ENCODE peak calls at places on chromosomes 12 and 14, in four cellular contexts. N is gastrocnemius medialis, A is upper lobe of right lung, T is astrocyte. Z is an unnamed sample.

GRCh38 chr12:73726881-73727280 is 810.8 kb upstream of the ATXN7L3B start:
- DNase-seq in N (no peak), A (no peak), T (no peak), Z (no peak)

GRCh38 chr12:107513636-107514400 is 171.8 kb upstream of the PWP1 start:
- DNase-seq in T (no peak), N (no peak), A (no peak), Z (no peak)

GRCh38 chr12:124783087-124783486 is 80.6 kb downstream of the SCARB1 start:
- DNase-seq in N (no peak), A (no peak), T (no peak), Z (no peak)

GRCh38 chr12:130874696-130875095 is 2.8 kb downstream of the RAN start:
- DNase-seq in T (no peak), A (no peak), N (no peak), Z (no peak)

GRCh38 chr14:33692762-33693161 is 258.1 kb downstream of the EGLN3 start:
- DNase-seq in A (no peak), T (peak; percentile 97), N (no peak), Z (no peak)

GRCh38 chr14:102819176-102819628 is 42.0 kb downstream of the TRAF3 start:
- DNase-seq in N (no peak), A (no peak), T (no peak), Z (peak; percentile 49)

GRCh38 chr12:111166779-111167540 is 201.9 kb downstream of the PHETA1 start:
- DNase-seq in A (no peak), N (no peak), T (no peak), Z (no peak)

GRCh38 chr12:67697981-67698380 is 49.4 kb downstream of the DYRK2 start:
- DNase-seq in T (peak; percentile 68), A (no peak), N (no peak), Z (no peak)

GRCh38 chr12:27359578-27360340 is 27.1 kb downstream of the BMAL2 start:
- DNase-seq in A (no peak), N (no peak), T (peak; percentile 46), Z (no peak)

GRCh38 chr12:124756151-124756550 is 107.5 kb downstream of the SCARB1 start:
- DNase-seq in N (no peak), T (no peak), A (no peak), Z (no peak)

DNA sequence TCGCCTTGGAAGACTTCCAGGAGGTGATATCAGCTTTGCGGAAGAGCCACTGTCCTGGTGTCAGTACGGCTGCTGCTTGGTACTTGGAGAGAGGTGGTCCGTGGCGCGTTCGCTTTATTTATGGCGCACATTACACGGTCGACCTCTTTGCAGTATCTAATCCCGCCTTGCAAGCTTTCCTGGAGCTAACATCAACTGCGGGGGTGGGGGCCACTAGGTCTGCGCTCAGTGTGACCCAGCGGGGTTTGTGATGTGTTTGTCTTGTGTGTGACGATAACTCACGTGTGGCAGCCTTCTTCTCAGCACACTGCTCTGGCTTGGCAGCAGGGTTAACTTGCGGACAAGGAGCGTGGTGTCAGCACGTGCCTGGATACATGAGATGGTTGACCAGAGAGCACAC is 122.1 kb upstream of the RTL1 start:
- DNase-seq in N (no peak), T (no peak), A (peak; percentile 28), Z (no peak)
- H3K36me3 ChIP-seq in N (no peaks in the 10 kb centered on the region), T (peaks cover 41% of the 10 kb centered on the region), A (no peaks in the 10 kb centered on the region), Z (no peaks in the 10 kb centered on the region)

GRCh38 chr14:73724696-73725095 is 10.5 kb upstream of the PNMA1 start:
- DNase-seq in A (peak; percentile 41), N (no peak), T (no peak), Z (no peak)

GRCh38 chr14:73723411-73723798 is 9.2 kb upstream of the PNMA1 start:
- DNase-seq in N (no peak), T (peak; percentile 85), A (no peak), Z (no peak)

GRCh38 chr14:73725116-73726024 is 11.2 kb upstream of the PNMA1 start:
- DNase-seq in N (peak; percentile 66), T (peak; percentile 66), A (peak; percentile 63), Z (no peak)

GRCh38 chr14:73722581-73722980 is 8.4 kb upstream of the PNMA1 start:
- DNase-seq in N (no peak), A (peak; percentile 52), T (no peak), Z (no peak)

DNA sequence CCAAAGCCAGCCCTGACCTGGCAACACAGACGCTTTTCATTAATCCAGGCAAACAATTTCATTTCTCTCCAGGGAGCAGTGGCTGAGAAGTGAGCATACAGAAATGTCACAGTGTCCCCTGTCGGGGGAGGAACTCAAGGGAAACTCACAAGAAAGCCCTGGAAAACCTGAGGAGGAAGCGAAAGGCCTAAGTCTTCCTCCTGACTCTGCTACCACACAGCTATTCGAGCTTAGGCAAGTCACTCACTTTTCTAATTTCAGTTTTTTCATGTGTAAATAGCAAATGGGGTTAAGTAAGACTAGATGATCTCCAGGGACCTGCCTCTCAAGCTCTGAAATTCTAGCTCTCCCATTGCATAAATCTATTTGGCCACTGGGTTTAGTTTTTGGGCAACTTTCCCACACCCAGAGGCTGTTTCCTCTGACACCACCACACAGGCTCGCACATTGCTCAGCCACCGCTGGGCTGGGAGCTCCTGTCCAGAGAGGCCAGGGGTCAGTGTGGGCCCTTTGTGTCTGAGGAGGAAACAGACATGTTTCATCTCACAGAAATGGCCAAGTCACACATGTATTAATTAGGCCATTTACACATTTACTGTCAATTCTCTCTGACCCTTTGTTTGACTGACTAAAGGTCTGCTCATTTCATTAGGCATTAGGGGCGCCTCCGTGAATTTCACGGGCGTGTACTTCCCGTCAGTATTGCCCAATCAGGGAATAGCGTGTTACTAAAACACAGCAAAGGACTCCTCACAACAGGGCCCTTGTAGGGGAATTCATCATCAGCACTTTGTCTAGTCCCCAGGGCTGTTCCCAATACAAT is 9.8 kb upstream of the PNMA1 start:
- DNase-seq in T (peak; percentile 95), A (peak; percentile 80), N (peak; percentile 89), Z (peak; percentile 63)
- H3K36me3 ChIP-seq in T (peaks cover 39% of the 10 kb centered on the region), A (peaks cover 98% of the 10 kb centered on the region), N (peaks cover 44% of the 10 kb centered on the region), Z (peaks cover 83% of the 10 kb centered on the region)

DNA sequence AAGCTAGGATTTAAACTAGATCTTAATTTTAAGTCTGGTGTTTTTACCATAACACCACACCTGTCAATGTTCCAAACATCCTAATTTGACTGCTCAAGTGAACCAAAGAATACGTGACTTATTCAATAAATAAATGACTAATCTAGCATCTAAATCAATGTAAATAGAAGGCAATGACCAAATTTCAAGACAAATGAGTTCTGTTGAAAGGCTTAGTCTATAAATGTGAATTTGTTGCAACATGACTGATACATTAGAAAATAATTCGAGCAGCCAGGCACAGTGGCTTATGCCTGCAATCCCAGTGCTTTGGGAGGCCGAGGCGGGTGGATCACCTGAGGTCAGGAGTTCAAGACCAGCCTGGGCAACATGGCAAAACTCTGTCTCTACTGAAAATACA is 15.1 kb downstream of the ZFC3H1 start:
- DNase-seq in N (no peak), A (no peak), T (no peak), Z (no peak)
- H3K36me3 ChIP-seq in N (peaks cover 51% of the 10 kb centered on the region), A (peaks cover 68% of the 10 kb centered on the region), T (peaks cover 49% of the 10 kb centered on the region), Z (peaks cover 12% of the 10 kb centered on the region)

DNA sequence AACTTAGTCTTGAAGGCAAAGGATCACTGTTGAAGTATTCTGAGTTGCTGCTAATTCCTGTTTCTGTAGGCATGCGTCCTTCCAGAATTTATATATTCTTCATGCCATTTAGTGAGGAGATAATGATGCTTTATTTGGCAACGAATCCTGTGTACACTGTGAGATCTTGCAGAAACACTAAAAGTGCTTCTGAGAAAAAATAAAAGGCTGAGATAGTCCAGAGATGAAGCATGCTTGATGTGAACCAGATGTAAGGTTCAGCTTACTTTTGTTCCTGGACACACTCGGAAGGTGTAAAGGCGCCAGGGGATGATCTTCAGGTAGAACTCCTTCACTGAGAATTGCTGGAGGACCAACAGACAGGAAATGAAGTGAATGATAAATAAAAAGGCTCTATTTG is 39.1 kb downstream of the AREL1 start:
- DNase-seq in A (no peak), N (no peak), T (no peak), Z (no peak)
- H3K36me3 ChIP-seq in A (peaks cover 77% of the 10 kb centered on the region), N (peaks cover 72% of the 10 kb centered on the region), T (peaks cover 50% of the 10 kb centered on the region), Z (peaks cover 81% of the 10 kb centered on the region)

GRCh38 chr12:6980075-6980474 is 9.4 kb downstream of the EMG1 start:
- DNase-seq in N (no peak), A (no peak), T (no peak), Z (no peak)
- H3K36me3 ChIP-seq in N (peaks cover 83% of the 10 kb centered on the region), A (peaks cover 76% of the 10 kb centered on the region), T (peaks cover 43% of the 10 kb centered on the region), Z (peaks cover 67% of the 10 kb centered on the region)

GRCh38 chr14:30960216-30960615 is 65.2 kb upstream of the AP4S1 start:
- DNase-seq in N (no peak), T (no peak), A (no peak), Z (no peak)
- H3K36me3 ChIP-seq in N (peaks cover 9% of the 10 kb centered on the region), T (peaks cover 7% of the 10 kb centered on the region), A (peaks cover 7% of the 10 kb centered on the region), Z (no peaks in the 10 kb centered on the region)

GRCh38 chr12:87157791-87158190 is 871.4 kb downstream of the C12orf50 start:
- DNase-seq in T (peak; percentile 98), N (no peak), A (no peak), Z (no peak)

GRCh38 chr12:87152841-87153528 is 876.2 kb downstream of the C12orf50 start:
- DNase-seq in T (no peak), N (no peak), A (no peak), Z (no peak)

GRCh38 chr12:87155616-87156015 is 873.6 kb downstream of the C12orf50 start:
- DNase-seq in A (no peak), T (peak; percentile 53), N (no peak), Z (no peak)

GRCh38 chr12:87150969-87151662 is 878.1 kb downstream of the C12orf50 start:
- DNase-seq in N (no peak), T (no peak), A (no peak), Z (no peak)

GRCh38 chr12:87152084-87152483 is 877.1 kb downstream of the C12orf50 start:
- DNase-seq in N (no peak), T (no peak), A (no peak), Z (no peak)
- H3K36me3 ChIP-seq in N (no peaks in the 10 kb centered on the region), T (no peaks in the 10 kb centered on the region), A (no peaks in the 10 kb centered on the region), Z (no peaks in the 10 kb centered on the region)

DNA sequence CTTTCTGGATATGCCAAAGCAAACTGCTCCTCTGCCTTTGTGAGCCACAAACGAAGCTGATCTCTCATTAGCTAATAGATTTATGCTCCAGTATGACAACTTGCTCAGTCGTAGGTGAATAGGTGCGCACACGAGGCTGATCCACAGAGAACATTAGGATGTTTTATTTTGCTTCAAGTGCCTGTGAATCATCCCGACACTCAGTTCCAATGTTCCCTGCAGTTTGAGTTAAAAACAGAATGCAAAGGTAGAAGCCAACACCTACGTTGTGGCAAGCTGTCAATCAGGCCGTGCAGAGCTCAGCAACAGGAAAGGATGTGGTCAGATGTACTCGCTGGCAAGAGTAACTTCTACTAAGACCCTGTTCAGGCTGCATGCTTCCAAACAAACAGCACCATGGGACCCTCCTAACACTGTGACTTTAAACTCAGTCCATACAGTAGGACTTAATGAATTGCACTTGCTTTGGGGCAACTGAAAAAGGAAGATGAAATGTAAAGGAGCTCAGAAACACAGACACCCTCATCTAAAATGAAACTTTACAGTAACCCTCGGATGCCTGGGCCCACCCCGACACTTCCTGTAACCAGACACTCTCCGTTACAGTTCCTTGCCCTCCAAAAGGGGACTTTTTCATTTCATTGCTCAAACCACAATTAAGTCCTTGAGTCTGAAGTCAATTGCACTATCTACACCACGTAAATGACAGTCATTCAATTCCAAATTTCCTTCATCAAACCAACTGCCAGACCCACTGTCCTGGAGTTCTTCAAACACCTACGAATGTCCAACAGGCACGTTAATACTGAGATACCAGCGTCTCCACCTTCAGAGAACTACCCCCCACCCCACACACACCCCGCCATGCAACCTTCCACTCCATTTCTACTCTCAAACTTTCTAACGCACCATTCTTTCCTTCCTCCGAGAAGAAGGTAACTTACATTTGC is 1.6 kb downstream of the CCDC88C start:
- DNase-seq in N (no peak), T (no peak), A (no peak), Z (peak; percentile 52)
- H3K36me3 ChIP-seq in N (no peaks in the 10 kb centered on the region), T (no peaks in the 10 kb centered on the region), A (no peaks in the 10 kb centered on the region), Z (no peaks in the 10 kb centered on the region)